ENCODE peak calls at places on chromosomes 12 and 14, in six cellular contexts. G, W, T, Q, Y and J are unnamed samples.

GRCh38 chr14:96956464-96957239 is 159.5 kb downstream of the VRK1 start:
- DNase-seq in G (no peak), W (no peak), T (no peak), Q (no peak), Y (no peak), J (no peak)

GRCh38 chr14:100894416-100894815 is 9.1 kb downstream of the RTL1 start:
- DNase-seq in G (no peak), W (no peak), T (no peak), Q (peak; percentile 42), Y (no peak), J (no peak)

GRCh38 chr14:100535287-100536131 is 51.7 kb downstream of the BEGAIN start:
- DNase-seq in G (no peak), W (no peak), T (no peak), Q (peak; percentile 81), Y (no peak), J (no peak)

GRCh38 chr12:14946856-14947255 is 8.5 kb upstream of the ERP27 start:
- DNase-seq in G (no peak), W (no peak), T (no peak), Q (peak; percentile 59), Y (no peak), J (no peak)

GRCh38 chr12:47156167-47156736 is 76.5 kb upstream of the AMIGO2 start:
- DNase-seq in G (no peak), W (peak; percentile 94), T (peak; percentile 90), Q (no peak), Y (no peak), J (no peak)

GRCh38 chr12:25933001-25933400 is 25.5 kb upstream of the RASSF8 start:
- DNase-seq in G (no peak), W (no peak), T (no peak), Q (no peak), Y (no peak), J (no peak)

GRCh38 chr14:99259327-99259726 is 12.7 kb downstream of the BCL11B start:
- DNase-seq in G (no peak), W (no peak), T (no peak), Q (no peak), Y (no peak), J (no peak)

GRCh38 chr12:123131291-123131831 is 19.5 kb downstream of the PITPNM2 start:
- DNase-seq in G (no peak), W (no peak), T (no peak), Q (no peak), Y (no peak), J (no peak)

GRCh38 chr12:46650688-46651087 is 175.1 kb downstream of the SLC38A4 start:
- DNase-seq in G (no peak), W (no peak), T (no peak), Q (no peak), Y (no peak), J (no peak)

GRCh38 chr12:41663487-41664258 is 475.6 kb downstream of the PDZRN4 start:
- DNase-seq in G (no peak), W (peak; percentile 13), T (peak; percentile 6), Q (no peak), Y (no peak), J (no peak)

GRCh38 chr14:30005114-30005698 is 77.6 kb upstream of the PRKD1 start:
- DNase-seq in G (peak; percentile 23), W (peak; percentile 86), T (peak; percentile 86), Q (peak; percentile 65), Y (peak; percentile 53), J (peak; percentile 28)

GRCh38 chr14:102481791-102482238 is 27.8 kb downstream of the ANKRD9 start:
- DNase-seq in G (no peak), W (peak; percentile 26), T (peak; percentile 15), Q (peak; percentile 88), Y (no peak), J (no peak)

GRCh38 chr14:24274101-24274543 is 2.7 kb upstream of the RABGGTA start:
- DNase-seq in G (no peak), W (no peak), T (no peak), Q (no peak), Y (no peak), J (no peak)

GRCh38 chr14:79992799-79993198 is 218.5 kb downstream of the DIO2 start:
- DNase-seq in G (no peak), W (no peak), T (no peak), Q (no peak), Y (no peak), J (no peak)

GRCh38 chr14:101475468-101476257 is 85.6 kb upstream of the DIO3 start:
- DNase-seq in G (peak; percentile 57), W (peak; percentile 86), T (peak; percentile 95), Q (peak; percentile 98), Y (peak; percentile 15), J (no peak)

GRCh38 chr14:76112889-76113611 is 38.7 kb upstream of the GPATCH2L start:
- DNase-seq in G (no peak), W (no peak), T (no peak), Q (no peak), Y (no peak), J (no peak)

GRCh38 chr14:33617154-33617553 is 333.7 kb downstream of the EGLN3 start:
- DNase-seq in G (no peak), W (peak; percentile 79), T (peak; percentile 74), Q (no peak), Y (no peak), J (peak; percentile 9)

GRCh38 chr12:96906849-96907664 is at the start of gene NEDD1:
- DNase-seq in G (peak; percentile 72), W (peak; percentile 75), T (peak; percentile 82), Q (peak; percentile 97), Y (peak; percentile 20), J (no peak)

GRCh38 chr14:78987006-78987405 is 816.8 kb downstream of the NRXN3 start:
- DNase-seq in G (no peak), W (no peak), T (no peak), Q (no peak), Y (no peak), J (no peak)

GRCh38 chr14:57189070-57189469 is 79.6 kb downstream of the EXOC5 start:
- DNase-seq in G (no peak), W (peak; percentile 41), T (peak; percentile 45), Q (peak; percentile 67), Y (no peak), J (no peak)

GRCh38 chr12:48812389-48812788 is 5.9 kb upstream of the CACNB3 start:
- DNase-seq in G (no peak), W (no peak), T (no peak), Q (peak; percentile 55), Y (no peak), J (no peak)

GRCh38 chr14:81222694-81223093 is 1.9 kb upstream of the GTF2A1 start:
- DNase-seq in G (no peak), W (no peak), T (no peak), Q (no peak), Y (no peak), J (no peak)

GRCh38 chr12:124520258-124520657 is 47.2 kb downstream of the NCOR2 start:
- DNase-seq in G (peak; percentile 44), W (peak; percentile 81), T (peak; percentile 83), Q (peak; percentile 96), Y (no peak), J (no peak)

GRCh38 chr12:95637471-95638155 is 86.3 kb upstream of the USP44 start:
- DNase-seq in G (no peak), W (peak; percentile 88), T (peak; percentile 73), Q (peak; percentile 91), Y (peak; percentile 96), J (peak; percentile 100)

GRCh38 chr14:64464695-64465094 is 604 bp upstream of the AKAP5 start:
- DNase-seq in G (no peak), W (no peak), T (no peak), Q (no peak), Y (no peak), J (no peak)

GRCh38 chr12:111426341-111427185 is 20.8 kb downstream of the SH2B3 start:
- DNase-seq in G (no peak), W (peak; percentile 47), T (no peak), Q (peak; percentile 73), Y (no peak), J (no peak)

GRCh38 chr12:48350249-48351021 is at the start of gene ZNF641:
- DNase-seq in G (peak; percentile 50), W (peak; percentile 73), T (peak; percentile 89), Q (peak; percentile 87), Y (peak; percentile 2), J (no peak)

GRCh38 chr12:101612162-101612916 is 17.6 kb downstream of the MYBPC1 start:
- DNase-seq in G (no peak), W (no peak), T (no peak), Q (no peak), Y (no peak), J (no peak)

GRCh38 chr12:104360988-104361707 is 57.6 kb downstream of the EID3 start:
- DNase-seq in G (no peak), W (peak; percentile 79), T (peak; percentile 85), Q (no peak), Y (no peak), J (no peak)

GRCh38 chr12:25187781-25188180 is 7.2 kb downstream of the DNAI7 start:
- DNase-seq in G (no peak), W (peak; percentile 67), T (peak; percentile 80), Q (peak; percentile 75), Y (peak; percentile 76), J (peak; percentile 74)

GRCh38 chr14:76352639-76353281 is 23.2 kb upstream of the ESRRB start:
- DNase-seq in G (peak; percentile 42), W (peak; percentile 40), T (peak; percentile 60), Q (peak; percentile 94), Y (no peak), J (no peak)

GRCh38 chr14:43579743-43580142 is 927.3 kb downstream of the FSCB start:
- DNase-seq in G (no peak), W (no peak), T (no peak), Q (no peak), Y (no peak), J (no peak)
- H3K4me3 ChIP-seq in G (no peak overlapping the region), W (no peak overlapping the region), T (no peak overlapping the region), Q (no peak overlapping the region), Y (no peak overlapping the region), J (no peak overlapping the region)

DNA sequence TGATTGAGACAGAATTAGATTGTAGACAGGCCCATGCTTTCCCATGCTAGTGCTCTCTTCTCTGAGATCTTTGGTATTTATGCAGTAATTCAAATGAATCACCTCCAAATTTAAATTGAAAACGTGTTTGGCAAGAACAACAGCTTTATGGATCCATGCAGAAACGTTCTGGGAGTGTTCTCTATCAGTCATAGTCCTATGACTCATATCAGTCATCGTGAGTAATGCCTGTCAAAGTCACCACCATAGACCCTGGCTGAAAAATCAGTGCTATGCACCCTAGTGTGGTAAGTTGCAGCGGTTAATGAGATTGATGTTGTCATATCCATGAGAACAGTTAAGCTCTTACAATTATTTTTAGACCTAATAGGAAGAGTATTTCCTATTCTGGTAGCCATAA is 90.1 kb upstream of the FOXG1 start:
- DNase-seq in G (no peak), W (peak; percentile 37), T (no peak), Q (peak; percentile 43), Y (no peak), J (no peak)
- TF ChIP-seq CTCF in G (no peak), W (no peak), T (no peak), Q (no peak), Y (no peak), J (no peak)

GRCh38 chr12:10716704-10717315 is 6.3 kb downstream of the YBX3 start:
- DNase-seq in G (peak; percentile 78), W (peak; percentile 93), T (peak; percentile 91), Q (peak; percentile 85), Y (peak; percentile 62), J (peak; percentile 59)
- H3K4me3 ChIP-seq in G (no peak overlapping the region), W (peak overlapping the region; percentile 39), T (no peak overlapping the region), Q (peak overlapping the region; percentile 50), Y (peak overlapping the region; percentile 45), J (peak overlapping the region; percentile 24)

GRCh38 chr14:68659021-68659931 is 133.6 kb downstream of the ZFP36L1 start:
- DNase-seq in G (no peak), W (peak; percentile 55), T (peak; percentile 64), Q (no peak), Y (no peak), J (no peak)
- TF ChIP-seq CTCF in G (no peak), W (no peak), T (no peak), Q (no peak), Y (no peak), J (no peak)